ENCODE peak calls at places on chromosomes 16 and 17, in six cellular contexts. J, P, Q, T, W and D are unnamed samples. For H3K27me3, the result is how much of the 10 kb centered on the place peaks cover.

GRCh38 chr17:63993368-63993990 is 4.7 kb upstream of the PRR29 start:
- DNase-seq in J (no peak), P (no peak), Q (no peak), T (no peak), W (no peak), D (no peak)

GRCh38 chr16:55059146-55059545 is 128.5 kb downstream of the IRX5 start:
- DNase-seq in J (no peak), P (no peak), Q (no peak), T (no peak), W (no peak), D (no peak)

GRCh38 chr16:80751167-80751566 is 53.2 kb downstream of the CDYL2 start:
- DNase-seq in J (peak), P (no peak), Q (no peak), T (peak), W (peak), D (no peak)

GRCh38 chr17:58328195-58329034 is at the start of gene TSPOAP1:
- DNase-seq in J (no peak), P (no peak), Q (no peak), T (no peak), W (no peak), D (peak)

GRCh38 chr16:56244612-56245011 is 53.3 kb downstream of the GNAO1 start:
- DNase-seq in J (no peak), P (no peak), Q (no peak), T (no peak), W (no peak), D (no peak)

GRCh38 chr16:66522816-66523590 is 26.9 kb downstream of the TK2 start:
- DNase-seq in J (no peak), P (no peak), Q (no peak), T (no peak), W (peak), D (no peak)

GRCh38 chr16:88754912-88755744 is 29.9 kb downstream of the PIEZO1 start:
- DNase-seq in J (peak), P (no peak), Q (no peak), T (peak), W (no peak), D (no peak)

GRCh38 chr17:43368740-43369506 is 29.9 kb upstream of the ARL4D start:
- DNase-seq in J (peak), P (peak), Q (peak), T (peak), W (peak), D (peak)

GRCh38 chr17:10842658-10843057 is 4.8 kb upstream of the PIRT start:
- DNase-seq in J (no peak), P (no peak), Q (no peak), T (no peak), W (no peak), D (no peak)

GRCh38 chr16:89523680-89524344 is 15.6 kb downstream of the SPG7 start:
- DNase-seq in J (no peak), P (no peak), Q (no peak), T (no peak), W (no peak), D (no peak)

GRCh38 chr16:89345663-89346150 is 128.2 kb downstream of the ZNF778 start:
- DNase-seq in J (no peak), P (peak), Q (no peak), T (no peak), W (no peak), D (no peak)

GRCh38 chr17:17509601-17510425 is 13.6 kb upstream of the RASD1 start:
- DNase-seq in J (no peak), P (no peak), Q (no peak), T (no peak), W (no peak), D (no peak)

GRCh38 chr17:65332375-65332774 is 195.2 kb downstream of the RGS9 start:
- DNase-seq in J (peak), P (no peak), Q (no peak), T (peak), W (no peak), D (no peak)

GRCh38 chr17:73068322-73069153 is 23.9 kb downstream of the SLC39A11 start:
- DNase-seq in J (peak), P (no peak), Q (no peak), T (peak), W (no peak), D (no peak)

GRCh38 chr17:37791434-37791833 is 46.6 kb upstream of the HNF1B start:
- DNase-seq in J (peak), P (peak), Q (peak), T (peak), W (no peak), D (no peak)

GRCh38 chr16:68287276-68288251 is 23.2 kb downstream of the SLC7A6OS start:
- DNase-seq in J (peak), P (no peak), Q (no peak), T (peak), W (peak), D (no peak)

GRCh38 chr17:31128241-31128640 is 33.5 kb downstream of the NF1 start:
- DNase-seq in J (no peak), P (no peak), Q (no peak), T (no peak), W (no peak), D (no peak)

GRCh38 chr17:31131299-31131698 is 36.5 kb downstream of the NF1 start:
- DNase-seq in J (no peak), P (no peak), Q (no peak), T (no peak), W (no peak), D (no peak)

GRCh38 chr17:31132977-31133376 is 38.2 kb downstream of the NF1 start:
- DNase-seq in J (no peak), P (no peak), Q (no peak), T (no peak), W (no peak), D (no peak)

GRCh38 chr17:31134526-31134925 is 39.7 kb downstream of the NF1 start:
- DNase-seq in J (no peak), P (no peak), Q (no peak), T (no peak), W (no peak), D (no peak)

DNA sequence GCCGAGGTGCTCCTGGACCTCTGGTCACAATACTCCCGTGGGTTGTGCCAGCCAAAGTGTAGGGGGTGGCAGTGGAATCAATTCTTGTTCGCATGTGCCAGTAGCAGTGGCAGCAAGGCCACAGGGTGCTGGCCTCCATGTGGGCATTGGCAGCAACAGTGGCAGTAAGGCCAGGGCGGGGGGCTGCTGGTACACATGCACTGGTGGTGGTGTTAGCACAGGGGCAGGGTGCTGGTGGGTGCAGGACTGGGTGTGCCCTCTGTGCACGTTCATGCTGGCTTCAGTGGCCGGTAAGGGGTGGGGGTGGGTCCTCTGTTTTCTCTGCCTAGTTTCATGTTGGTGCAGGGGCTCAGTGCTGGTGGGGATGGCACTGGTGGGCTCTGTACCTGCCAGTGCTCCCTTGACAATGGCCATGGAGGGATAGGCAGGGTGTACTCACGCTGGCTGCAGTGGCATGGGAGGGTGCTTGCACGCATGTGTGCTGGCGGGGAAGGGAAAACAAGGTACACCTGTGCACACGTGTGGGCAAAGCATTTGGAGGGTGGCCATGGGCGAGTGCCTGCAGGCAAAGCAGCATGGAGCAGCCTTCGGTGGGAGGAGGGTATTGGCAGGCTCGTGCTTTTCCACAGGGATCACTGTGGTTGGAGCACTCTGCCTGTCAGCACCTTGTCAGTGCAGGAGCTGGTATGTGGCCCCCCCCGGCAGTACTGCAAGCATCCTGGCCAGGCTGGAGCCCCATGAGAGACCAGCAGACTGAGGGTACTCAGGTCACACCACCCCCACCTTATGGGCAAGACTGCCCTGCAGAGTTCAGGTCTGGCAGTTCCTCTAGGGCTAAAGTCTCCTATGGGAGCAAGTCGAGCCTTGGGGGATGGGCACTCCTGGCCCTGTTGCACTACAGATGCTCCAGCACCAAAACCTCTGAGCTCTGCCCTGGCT is 35.8 kb downstream of the NF1 start:
- DNase-seq in J (peak), P (no peak), Q (no peak), T (no peak), W (peak), D (no peak)
- H3K27me3 ChIP-seq in J (under half), P (under half), Q (under half), T (under half), W (under half), D (under half)

GRCh38 chr16:85403693-85404092 is 209.4 kb upstream of the GSE1 start:
- DNase-seq in J (no peak), P (no peak), Q (peak), T (no peak), W (no peak), D (no peak)

GRCh38 chr16:85400305-85401205 is 212.6 kb upstream of the GSE1 start:
- DNase-seq in J (no peak), P (peak), Q (peak), T (no peak), W (no peak), D (no peak)

GRCh38 chr16:85401370-85401916 is 211.7 kb upstream of the GSE1 start:
- DNase-seq in J (no peak), P (peak), Q (peak), T (no peak), W (no peak), D (no peak)

GRCh38 chr16:85401917-85402766 is 211.0 kb upstream of the GSE1 start:
- DNase-seq in J (no peak), P (peak), Q (peak), T (no peak), W (no peak), D (no peak)

GRCh38 chr16:85402910-85403692 is 210.0 kb upstream of the GSE1 start:
- DNase-seq in J (peak), P (no peak), Q (peak), T (peak), W (no peak), D (no peak)
- H3K27me3 ChIP-seq in J (under half), P (under half), Q (under half), T (under half), W (under half), D (under half)

GRCh38 chr16:29863669-29863984 is 601 bp upstream of the CDIPT start:
- DNase-seq in J (no peak), P (no peak), Q (no peak), T (no peak), W (no peak), D (no peak)
- H3K27me3 ChIP-seq in J (under half), P (under half), Q (under half), T (under half), W (under half), D (under half)

GRCh38 chr17:39604911-39605491 is 2.7 kb downstream of the NEUROD2 start:
- DNase-seq in J (no peak), P (no peak), Q (no peak), T (no peak), W (no peak), D (no peak)
- H3K27me3 ChIP-seq in J (half or more), P (under half), Q (half or more), T (half or more), W (half or more), D (half or more)